ENCODE peak calls at places on chromosome 16, in ten cellular contexts. F is SK-N-SH, Q is esophagus muscularis mucosa, G is GM12892, M is K562, C is GM23338, J is GM12891, W is HL-60, V is endothelial cell of umbilical vein, K is Panc1. L is an unnamed sample.
A peak's percentile ranks its signal among the peaks of the same experiment; 100 is the strongest.

GRCh38 chr16:81786868-81787267 is 7.8 kb downstream of the PLCG2 start:
- DNase-seq in F (no peak), Q (no peak), G (no peak), M (no peak), C (no peak), J (no peak), W (no peak), V (no peak), K (no peak), L (no peak)

GRCh38 chr16:74991593-74992403 is 6.9 kb upstream of the WDR59 start:
- DNase-seq in F (peak; percentile 32), Q (no peak), G (no peak), M (peak; percentile 68), C (no peak), J (no peak), W (no peak), V (no peak), K (no peak), L (no peak)

GRCh38 chr16:23248261-23249194 is 53.6 kb upstream of the SCNN1B start:
- DNase-seq in F (no peak), Q (no peak), G (no peak), M (no peak), C (no peak), J (no peak), W (no peak), V (no peak), K (no peak), L (no peak)

GRCh38 chr16:80924372-80924978 is 82.2 kb downstream of the CMC2 start:
- DNase-seq in F (peak; percentile 61), Q (no peak), G (peak; percentile 34), M (peak; percentile 63), C (peak; percentile 90), J (peak; percentile 55), W (no peak), V (peak; percentile 80), K (no peak), L (no peak)

GRCh38 chr16:74153773-74154172 is 142.8 kb upstream of the PSMD7 start:
- DNase-seq in F (no peak), Q (no peak), G (no peak), M (no peak), C (no peak), J (no peak), W (no peak), V (no peak), K (no peak), L (no peak)

GRCh38 chr16:86044241-86044671 is 145.3 kb downstream of the IRF8 start:
- DNase-seq in F (peak; percentile 71), Q (no peak), G (peak; percentile 61), M (peak; percentile 75), C (peak; percentile 92), J (peak; percentile 62), W (no peak), V (peak; percentile 36), K (peak; percentile 8), L (peak; percentile 78)

GRCh38 chr16:84738255-84739038 is 38.6 kb downstream of the USP10 start:
- DNase-seq in F (peak; percentile 74), Q (peak; percentile 93), G (peak; percentile 50), M (peak; percentile 76), C (peak; percentile 95), J (peak; percentile 45), W (peak; percentile 68), V (peak; percentile 92), K (peak; percentile 86), L (peak; percentile 83)

GRCh38 chr16:14301150-14302030 is 230.3 kb downstream of the MRTFB start:
- DNase-seq in F (peak; percentile 58), Q (no peak), G (no peak), M (peak; percentile 41), C (peak; percentile 53), J (no peak), W (no peak), V (peak; percentile 12), K (no peak), L (peak; percentile 77)

GRCh38 chr16:72367841-72368240 is 195.9 kb upstream of the PMFBP1 start:
- DNase-seq in F (no peak), Q (no peak), G (no peak), M (no peak), C (no peak), J (no peak), W (no peak), V (no peak), K (no peak), L (no peak)

GRCh38 chr16:10635367-10636021 is 55.1 kb upstream of the EMP2 start:
- DNase-seq in F (no peak), Q (no peak), G (no peak), M (no peak), C (no peak), J (no peak), W (no peak), V (no peak), K (no peak), L (no peak)

GRCh38 chr16:57679016-57679415 is 10.9 kb downstream of the ADGRG3 start:
- DNase-seq in F (no peak), Q (no peak), G (no peak), M (no peak), C (no peak), J (no peak), W (no peak), V (no peak), K (no peak), L (no peak)

GRCh38 chr16:57676624-57677085 is 8.5 kb downstream of the ADGRG3 start:
- DNase-seq in F (no peak), Q (no peak), G (no peak), M (no peak), C (no peak), J (no peak), W (no peak), V (no peak), K (no peak), L (peak; percentile 13)

GRCh38 chr16:57679768-57680167 is 11.7 kb downstream of the ADGRG3 start:
- DNase-seq in F (no peak), Q (no peak), G (no peak), M (no peak), C (peak; percentile 31), J (no peak), W (peak; percentile 72), V (no peak), K (no peak), L (no peak)

GRCh38 chr16:57675752-57676623 is 7.9 kb downstream of the ADGRG3 start:
- DNase-seq in F (no peak), Q (no peak), G (no peak), M (peak; percentile 71), C (peak; percentile 68), J (no peak), W (peak; percentile 76), V (no peak), K (no peak), L (peak; percentile 17)

DNA sequence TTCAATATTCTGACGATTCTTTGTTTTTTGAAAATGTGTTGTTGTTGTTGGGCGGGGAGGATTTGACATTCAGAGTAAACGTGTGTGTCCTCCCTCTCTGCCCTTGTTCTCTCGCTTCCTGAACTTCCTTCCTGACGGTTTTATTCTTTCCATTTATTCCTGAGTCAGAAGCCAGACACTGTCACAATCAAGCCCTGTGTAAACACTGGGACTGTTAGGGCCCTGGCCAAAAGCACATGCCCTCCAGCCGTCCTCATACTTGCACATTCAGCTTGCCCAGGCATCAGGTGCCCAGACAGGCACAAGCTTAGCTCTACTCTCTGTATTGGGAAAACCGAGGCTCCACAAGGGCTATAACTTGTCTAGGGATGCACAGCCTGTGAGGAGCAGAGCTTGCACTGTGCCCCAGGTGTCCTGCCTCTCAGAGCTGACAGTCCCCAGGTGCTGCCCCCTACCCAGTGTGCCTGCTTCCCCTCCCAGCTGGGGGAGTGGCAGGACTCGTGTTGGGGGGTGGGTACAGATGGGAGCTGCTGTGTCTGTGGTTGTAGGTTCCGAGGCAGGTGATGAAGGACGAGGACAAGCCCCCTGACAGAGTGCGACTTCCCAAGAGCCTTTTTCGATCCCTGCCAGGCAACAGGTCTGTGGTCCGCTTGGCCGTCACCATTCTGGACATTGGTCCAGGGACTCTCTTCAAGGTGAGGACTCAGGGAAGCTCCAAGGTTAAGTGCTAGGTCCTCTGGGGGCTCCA is 9.7 kb downstream of the ADGRG3 start:
- DNase-seq in F (no peak), Q (no peak), G (no peak), M (no peak), C (no peak), J (no peak), W (no peak), V (no peak), K (no peak), L (peak; percentile 56)
- TF ChIP-seq POLR2AphosphoS5 in F (no peak), Q (no peak), G (no peak), M (no peak), C (no peak), J (no peak), W (no peak), V (no peak), K (no peak), L (no peak)

GRCh38 chr16:46568472-46569230 is 52.5 kb downstream of the SHCBP1 start:
- DNase-seq in F (no peak), Q (no peak), G (no peak), M (no peak), C (no peak), J (no peak), W (no peak), V (no peak), K (no peak), L (no peak)
- TF ChIP-seq POLR2AphosphoS5 in F (no peak), Q (no peak), G (no peak), M (no peak), C (no peak), J (no peak), W (no peak), V (no peak), K (no peak), L (no peak)

DNA sequence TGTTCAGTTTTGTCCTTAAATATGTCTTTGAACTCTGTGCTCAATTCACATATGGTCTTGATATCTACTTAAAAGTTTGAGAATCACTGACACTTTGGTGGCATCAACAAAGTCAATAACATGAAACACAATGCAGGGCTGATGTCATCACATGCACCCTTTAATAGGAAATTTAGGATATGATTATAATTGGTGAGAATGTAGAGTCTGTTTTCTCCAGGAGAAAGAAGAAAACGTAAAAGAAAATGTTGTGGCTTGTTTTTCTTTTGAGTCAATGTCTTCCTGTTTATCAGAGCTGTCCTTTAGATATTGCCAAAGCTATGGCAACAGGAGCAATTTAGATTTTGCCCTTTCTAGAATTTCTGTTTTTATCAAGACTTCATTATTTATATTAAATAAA is 396.9 kb downstream of the CDH13 start:
- DNase-seq in F (no peak), Q (no peak), G (no peak), M (no peak), C (no peak), J (no peak), W (no peak), V (peak; percentile 43), K (no peak), L (no peak)
- TF ChIP-seq POLR2AphosphoS5 in F (no peak), Q (no peak), G (no peak), M (no peak), C (no peak), J (no peak), W (no peak), V (no peak), K (no peak), L (no peak)

DNA sequence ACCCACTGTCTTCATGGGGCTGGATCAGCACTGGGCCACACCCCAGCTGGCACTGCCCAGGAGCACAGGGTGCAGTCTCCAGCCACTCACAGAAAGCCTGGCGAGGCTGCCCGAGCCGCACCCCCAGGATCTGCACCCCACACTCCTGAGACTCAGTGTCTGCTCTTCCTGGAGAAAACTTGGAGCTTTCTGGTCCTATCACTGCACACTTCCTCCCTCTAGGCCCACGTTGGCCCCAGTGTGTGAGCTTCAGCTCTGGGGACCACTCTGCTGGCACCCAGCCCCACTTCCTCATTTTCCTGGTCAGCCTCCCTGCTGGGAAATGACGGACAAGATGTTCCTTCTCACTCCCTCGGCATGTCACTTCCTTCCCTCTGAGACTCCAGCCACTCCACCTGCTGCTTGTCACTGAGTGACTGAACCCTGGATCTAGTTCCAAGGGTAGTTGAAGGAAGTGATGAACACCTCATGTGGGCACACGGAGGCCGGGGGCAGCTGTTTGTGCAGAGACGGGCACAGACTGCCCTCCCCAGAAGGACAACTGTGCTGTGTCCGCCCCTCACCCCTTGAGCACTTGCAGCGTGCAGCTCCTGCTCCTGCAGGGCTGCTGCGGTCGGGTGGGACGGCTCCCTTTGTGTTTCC is 29.0 kb downstream of the ZC3H18 start:
- DNase-seq in F (no peak), Q (peak; percentile 92), G (no peak), M (no peak), C (no peak), J (no peak), W (no peak), V (no peak), K (no peak), L (peak; percentile 88)
- TF ChIP-seq POLR2AphosphoS5 in F (no peak), Q (peak; percentile 73), G (no peak), M (no peak), C (no peak), J (no peak), W (no peak), V (no peak), K (no peak), L (peak; percentile 71)

L was measured in sigmoid colon.